ENCODE peak calls at places on chromosomes 4 and X, in four cellular contexts. R is neural progenitor cell, G is PC-3, M is fibroblast of lung. Y is an unnamed sample.
A peak's percentile ranks its signal among the peaks of the same experiment; 100 is the strongest.

GRCh38 chr4:16636304-16636703 is 262.1 kb downstream of the LDB2 start:
- DNase-seq in R (no peak), G (no peak), M (no peak), Y (no peak)

GRCh38 chrX:7965436-7965835 is 38.2 kb upstream of the PNPLA4 start:
- DNase-seq in R (no peak), G (no peak), M (no peak), Y (no peak)

GRCh38 chr4:76200771-76201224 is 12.8 kb downstream of the SCARB2 start:
- DNase-seq in R (no peak), G (no peak), M (no peak), Y (no peak)

GRCh38 chr4:128844931-128845330 is 35.4 kb downstream of the JADE1 start:
- DNase-seq in R (no peak), G (no peak), M (no peak), Y (no peak)

GRCh38 chrX:9340619-9341304 is 124.1 kb upstream of the TBL1X start:
- DNase-seq in R (peak; percentile 27), G (peak; percentile 25), M (peak; percentile 70), Y (no peak)

GRCh38 chrX:38803286-38803608 is 2.0 kb downstream of the MID1IP1 start:
- DNase-seq in R (no peak), G (no peak), M (no peak), Y (no peak)

GRCh38 chr4:52643846-52644245 is 15.3 kb downstream of the USP46 start:
- DNase-seq in R (no peak), G (peak; percentile 45), M (peak; percentile 78), Y (no peak)

GRCh38 chrX:31301203-31301602 is 229.4 kb upstream of the FTHL17 start:
- DNase-seq in R (no peak), G (no peak), M (no peak), Y (no peak)

GRCh38 chrX:2701600-2701999 is 10.5 kb downstream of the CD99 start:
- DNase-seq in R (no peak), G (no peak), M (no peak), Y (no peak)

GRCh38 chr4:141871086-141871485 is 234.7 kb downstream of the IL15 start:
- DNase-seq in R (no peak), G (no peak), M (peak; percentile 35), Y (no peak)

GRCh38 chrX:9595131-9595530 is 130.3 kb downstream of the TBL1X start:
- DNase-seq in R (no peak), G (no peak), M (peak; percentile 81), Y (no peak)

GRCh38 chrX:8364369-8365141 is 100.1 kb upstream of the VCX3B start:
- DNase-seq in R (peak; percentile 68), G (peak; percentile 63), M (peak; percentile 22), Y (no peak)

GRCh38 chr4:128570380-128570779 is 239.1 kb upstream of the JADE1 start:
- DNase-seq in R (no peak), G (peak; percentile 33), M (no peak), Y (no peak)

GRCh38 chrX:123590842-123591491 is 141.9 kb downstream of the THOC2 start:
- DNase-seq in R (no peak), G (peak; percentile 45), M (peak; percentile 59), Y (peak; percentile 86)

GRCh38 chr4:4362991-4363697 is 23.8 kb upstream of the NSG1 start:
- DNase-seq in R (no peak), G (no peak), M (no peak), Y (no peak)

GRCh38 chr4:41427306-41427882 is 110.6 kb upstream of the LIMCH1 start:
- DNase-seq in R (no peak), G (no peak), M (no peak), Y (no peak)

GRCh38 chr4:119136541-119136940 is 909 bp downstream of the MYOZ2 start:
- DNase-seq in R (no peak), G (no peak), M (no peak), Y (no peak)

GRCh38 chrX:71103110-71103983 is 3.2 kb downstream of the CXorf65 start:
- DNase-seq in R (peak; percentile 48), G (no peak), M (no peak), Y (no peak)

GRCh38 chr4:110074570-110074969 is 123.8 kb downstream of the ELOVL6 start:
- DNase-seq in R (no peak), G (no peak), M (no peak), Y (no peak)

GRCh38 chr4:898869-899555 is 33.1 kb downstream of the GAK start:
- DNase-seq in R (no peak), G (no peak), M (no peak), Y (no peak)

GRCh38 chrX:85619962-85620361 is 240.5 kb upstream of the POF1B start:
- DNase-seq in R (no peak), G (no peak), M (no peak), Y (no peak)

GRCh38 chrX:130144509-130144908 is 21.1 kb downstream of the AIFM1 start:
- DNase-seq in R (no peak), G (peak; percentile 46), M (peak; percentile 52), Y (no peak)

GRCh38 chr4:98828801-98829200 is 100.1 kb downstream of the EIF4E start:
- DNase-seq in R (peak; percentile 45), G (peak; percentile 76), M (peak; percentile 3), Y (peak; percentile 52)

GRCh38 chr4:98151145-98151929 is 8.1 kb upstream of the STPG2 start:
- DNase-seq in R (no peak), G (no peak), M (no peak), Y (no peak)

GRCh38 chr4:153156263-153156662 is 48.0 kb upstream of the TRIM2 start:
- DNase-seq in R (peak; percentile 58), G (no peak), M (peak; percentile 5), Y (no peak)

GRCh38 chr4:10100734-10101216 is 15.8 kb downstream of the WDR1 start:
- DNase-seq in R (no peak), G (no peak), M (no peak), Y (no peak)

GRCh38 chr4:85078016-85078415 is 111.5 kb upstream of the WDFY3 start:
- DNase-seq in R (no peak), G (no peak), M (peak; percentile 2), Y (no peak)

GRCh38 chr4:78644744-78645330 is 93.3 kb downstream of the ANXA3 start:
- DNase-seq in R (peak; percentile 52), G (peak; percentile 76), M (peak; percentile 84), Y (peak; percentile 35)

GRCh38 chr4:125115941-125116340 is 198.8 kb upstream of the FAT4 start:
- DNase-seq in R (no peak), G (peak; percentile 84), M (peak; percentile 76), Y (peak; percentile 7)

DNA sequence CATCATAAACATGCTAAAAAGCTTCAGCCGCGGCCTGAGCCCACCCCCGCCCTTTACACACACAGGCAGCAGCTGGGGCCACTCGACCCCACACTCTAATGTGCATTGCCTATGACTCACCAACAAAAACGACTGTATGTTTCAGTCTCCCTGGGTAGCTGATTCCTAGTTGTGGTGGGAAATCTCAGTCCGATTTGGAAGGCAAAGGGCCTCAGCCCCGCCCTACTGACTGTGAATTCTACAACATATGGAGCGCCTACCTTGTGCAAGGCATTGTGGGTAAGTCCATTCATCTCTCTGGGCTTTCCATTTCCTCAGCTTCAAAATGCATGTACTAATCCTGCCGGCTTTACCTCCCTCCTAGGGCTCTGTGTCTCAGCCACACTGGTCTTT is 60.2 kb downstream of the RTL9 start:
- DNase-seq in R (no peak), G (peak; percentile 41), M (peak; percentile 78), Y (no peak)
- H3K4me3 ChIP-seq in R (no peak overlapping the region), G (no peak overlapping the region), M (no peak overlapping the region), Y (no peak overlapping the region)

GRCh38 chr4:8392591-8393190 is 47.8 kb downstream of the ACOX3 start:
- DNase-seq in R (no peak), G (peak; percentile 2), M (peak; percentile 13), Y (no peak)

GRCh38 chr4:8394806-8395205 is 45.7 kb downstream of the ACOX3 start:
- DNase-seq in R (no peak), G (no peak), M (no peak), Y (no peak)

GRCh38 chr4:8393593-8394038 is 46.9 kb downstream of the ACOX3 start:
- DNase-seq in R (peak; percentile 82), G (peak; percentile 91), M (peak; percentile 99), Y (peak; percentile 65)

GRCh38 chr4:8395504-8395903 is 45.0 kb downstream of the ACOX3 start:
- DNase-seq in R (no peak), G (no peak), M (no peak), Y (no peak)

GRCh38 chr4:8394125-8394524 is 46.4 kb downstream of the ACOX3 start:
- DNase-seq in R (peak; percentile 54), G (no peak), M (peak; percentile 75), Y (no peak)
- H2AFZ ChIP-seq in R (no peak overlapping the region), G (no peak overlapping the region), M (no peak overlapping the region), Y (no peak overlapping the region)

GRCh38 chr4:2071252-2071911 is 12.3 kb downstream of the NAT8L start:
- DNase-seq in R (no peak), G (no peak), M (no peak), Y (no peak)

GRCh38 chr4:2069161-2069971 is 10.2 kb downstream of the NAT8L start:
- DNase-seq in R (no peak), G (no peak), M (no peak), Y (no peak)

GRCh38 chr4:2068566-2068965 is 9.4 kb downstream of the NAT8L start:
- DNase-seq in R (no peak), G (no peak), M (no peak), Y (no peak)

GRCh38 chr4:2070421-2071251 is 11.5 kb downstream of the NAT8L start:
- DNase-seq in R (no peak), G (no peak), M (no peak), Y (no peak)

GRCh38 chr4:2069986-2070385 is 10.9 kb downstream of the NAT8L start:
- DNase-seq in R (no peak), G (no peak), M (no peak), Y (no peak)
- H3K4me3 ChIP-seq in R (no peak overlapping the region), G (no peak overlapping the region), M (no peak overlapping the region), Y (no peak overlapping the region)

GRCh38 chr4:2583517-2583916 is 47.1 kb downstream of the FAM193A start:
- DNase-seq in R (no peak), G (peak; percentile 75), M (peak; percentile 25), Y (peak; percentile 86)
- H2AFZ ChIP-seq in R (no peak overlapping the region), G (no peak overlapping the region), M (no peak overlapping the region), Y (no peak overlapping the region)

GRCh38 chr4:155478336-155478825 is 101.6 kb upstream of the MAP9 start:
- DNase-seq in R (no peak), G (peak; percentile 7), M (peak; percentile 32), Y (no peak)
- H3K4me3 ChIP-seq in R (no peak overlapping the region), G (no peak overlapping the region), M (no peak overlapping the region), Y (no peak overlapping the region)

GRCh38 chrX:134544614-134545255 is 84.8 kb downstream of the HPRT1 start:
- DNase-seq in R (peak; percentile 53), G (no peak), M (no peak), Y (no peak)
- H2AFZ ChIP-seq in R (no peak overlapping the region), G (no peak overlapping the region), M (no peak overlapping the region), Y (no peak overlapping the region)

DNA sequence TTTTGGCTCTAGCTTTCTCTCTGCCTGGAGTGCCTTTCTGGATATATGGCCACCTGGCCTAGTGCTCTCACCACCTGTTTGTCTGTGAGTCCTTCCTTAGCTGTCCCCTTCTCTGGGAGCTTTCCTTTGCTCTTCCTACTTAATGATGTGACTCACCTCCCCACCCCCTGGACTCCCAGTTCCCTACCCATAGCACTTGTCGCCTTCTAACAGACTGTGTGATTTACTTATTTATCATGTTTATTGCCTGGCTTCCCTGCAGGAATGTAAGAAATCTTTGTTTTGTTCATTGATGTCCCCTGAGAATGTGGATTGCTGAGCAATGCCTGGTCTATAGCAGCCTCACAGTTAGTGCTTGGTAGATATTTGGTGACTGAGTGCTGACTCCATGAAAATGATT is 18.9 kb downstream of the ADD1 start:
- DNase-seq in R (peak; percentile 31), G (peak; percentile 45), M (peak; percentile 60), Y (peak; percentile 15)
- H3K4me3 ChIP-seq in R (no peak overlapping the region), G (no peak overlapping the region), M (no peak overlapping the region), Y (no peak overlapping the region)